ENCODE peak calls at places on chromosomes 16 and 17, in nine cellular contexts. D is MM.1S; F is tibial nerve; B is NCI-H460; C is aorta; Z is Caki2; E is Jurkat, Clone E6-1; P is naive thymus-derived CD4-positive, alpha-beta T cell; S is posterior vena cava. M is an unnamed sample.

GRCh38 chr17:59901604-59902003 is 8.7 kb downstream of the RPS6KB1 start:
- DNase-seq in Z (no peak), P (no peak), D (no peak), E (no peak), F (no peak), S (no peak), C (no peak), B (no peak), M (no peak)

GRCh38 chr17:76683921-76684745 is 26.6 kb downstream of the MXRA7 start:
- DNase-seq in C (no peak), D (no peak), E (no peak), F (no peak), B (no peak), S (no peak), P (no peak), Z (no peak), M (no peak)

GRCh38 chr17:45160505-45161287 is 979 bp upstream of the HEXIM2 start:
- DNase-seq in P (peak; percentile 65), S (peak; percentile 89), C (peak; percentile 80), E (no peak), Z (peak; percentile 67), D (peak; percentile 62), B (peak; percentile 51), F (peak; percentile 42), M (peak; percentile 24)

GRCh38 chr17:29148790-29149430 is 31.3 kb downstream of the MYO18A start:
- DNase-seq in D (peak; percentile 92), E (peak; percentile 83), B (peak; percentile 92), Z (peak; percentile 96), F (peak; percentile 89), S (peak; percentile 98), C (peak; percentile 97), P (peak; percentile 86), M (peak; percentile 89)

GRCh38 chr17:266701-267656 is 85.5 kb upstream of the DOC2B start:
- DNase-seq in P (no peak), C (peak; percentile 64), Z (no peak), S (peak; percentile 91), D (no peak), F (no peak), E (no peak), B (no peak), M (no peak)

GRCh38 chr17:43599835-43600234 is 53.7 kb upstream of the ETV4 start:
- DNase-seq in E (no peak), C (no peak), Z (peak; percentile 37), P (no peak), S (no peak), B (no peak), D (no peak), F (no peak), M (no peak)

GRCh38 chr17:32281011-32281451 is 15.4 kb downstream of the RHBDL3 start:
- DNase-seq in F (no peak), E (no peak), C (no peak), P (no peak), Z (no peak), S (no peak), B (no peak), D (no peak), M (no peak)

GRCh38 chr17:76379275-76379641 is 5.2 kb upstream of the SPHK1 start:
- DNase-seq in B (no peak), D (no peak), P (no peak), Z (no peak), F (no peak), C (no peak), E (no peak), S (no peak), M (no peak)

GRCh38 chr17:72516772-72517399 is 396.1 kb downstream of the SOX9 start:
- DNase-seq in S (no peak), B (no peak), D (no peak), P (no peak), F (peak; percentile 34), E (no peak), C (no peak), Z (peak; percentile 67), M (no peak)

GRCh38 chr16:86363836-86364618 is 146.3 kb upstream of the FOXF1 start:
- DNase-seq in Z (no peak), D (no peak), F (no peak), P (no peak), E (no peak), S (no peak), B (no peak), C (peak; percentile 70), M (no peak)

GRCh38 chr17:40422990-40423611 is 5.4 kb upstream of the TOP2A start:
- DNase-seq in Z (no peak), B (no peak), C (no peak), E (no peak), D (no peak), P (no peak), S (no peak), F (no peak), M (no peak)

GRCh38 chr17:1252203-1252608 is 18.0 kb upstream of the BHLHA9 start:
- DNase-seq in P (no peak), D (no peak), S (no peak), E (no peak), C (no peak), Z (no peak), B (no peak), F (no peak), M (no peak)

GRCh38 chr16:88487920-88488842 is 35.1 kb downstream of the ZFPM1 start:
- DNase-seq in F (no peak), P (no peak), D (no peak), S (no peak), Z (no peak), C (no peak), B (no peak), E (no peak), M (no peak)

GRCh38 chr17:4958102-4958501 is 7.2 kb downstream of the ENO3 start:
- DNase-seq in Z (no peak), P (no peak), C (no peak), B (no peak), E (no peak), F (no peak), S (no peak), D (no peak), M (no peak)

GRCh38 chr17:59840908-59841666 is 51.7 kb downstream of the TUBD1 start:
- DNase-seq in E (no peak), B (no peak), D (no peak), Z (peak; percentile 64), C (no peak), P (no peak), S (no peak), F (no peak), M (no peak)

GRCh38 chr17:44014133-44014436 is 678 bp downstream of the TMEM101 start:
- DNase-seq in P (no peak), C (peak; percentile 12), B (no peak), D (no peak), E (no peak), F (no peak), S (no peak), Z (no peak), M (no peak)

GRCh38 chr17:76597156-76598003 is 11.7 kb upstream of the ST6GALNAC2 start:
- DNase-seq in D (no peak), F (no peak), E (no peak), C (no peak), P (no peak), Z (no peak), B (no peak), S (peak; percentile 69), M (no peak)

GRCh38 chr16:69865701-69866100 is 85.4 kb upstream of the CLEC18A start:
- DNase-seq in S (no peak), D (no peak), C (no peak), E (no peak), B (no peak), P (no peak), F (no peak), Z (no peak), M (no peak)

GRCh38 chr17:34318474-34318873 is 761 bp upstream of the CCL8 start:
- DNase-seq in B (no peak), Z (no peak), F (no peak), P (no peak), C (no peak), E (peak; percentile 26), S (no peak), D (peak; percentile 41), M (no peak)

GRCh38 chr17:74822329-74823175 is 37.1 kb downstream of the GRIN2C start:
- DNase-seq in B (no peak), F (peak; percentile 46), Z (no peak), E (no peak), C (peak; percentile 64), S (no peak), D (no peak), P (no peak), M (no peak)

GRCh38 chr16:51900221-51900780 is 646.6 kb downstream of the TOX3 start:
- DNase-seq in Z (no peak), P (no peak), E (no peak), S (no peak), B (no peak), F (no peak), C (no peak), D (no peak), M (no peak)

GRCh38 chr16:47143329-47143676 is 442 bp downstream of the NETO2 start:
- DNase-seq in E (peak; percentile 59), F (no peak), P (peak; percentile 21), S (peak; percentile 82), C (peak; percentile 66), Z (peak; percentile 73), B (peak; percentile 74), D (peak; percentile 79), M (peak; percentile 38)

GRCh38 chr17:17823433-17824118 is 13.2 kb downstream of the SREBF1 start:
- DNase-seq in S (peak; percentile 94), Z (peak; percentile 77), D (peak; percentile 90), P (peak; percentile 81), B (peak; percentile 86), C (peak; percentile 89), E (peak; percentile 75), F (peak; percentile 77), M (peak; percentile 86)

GRCh38 chr16:67108489-67108888 is 1.3 kb upstream of the PHAF1 start:
- DNase-seq in D (no peak), P (no peak), F (no peak), E (no peak), S (no peak), B (no peak), C (no peak), Z (no peak), M (no peak)

GRCh38 chr17:13030459-13031305 is 12.9 kb upstream of the ELAC2 start:
- DNase-seq in Z (peak; percentile 26), P (peak; percentile 13), F (no peak), E (peak; percentile 53), C (no peak), B (peak; percentile 49), D (peak; percentile 41), S (no peak), M (no peak)

GRCh38 chr16:11524098-11524760 is 62.5 kb downstream of the LITAF start:
- DNase-seq in C (no peak), S (no peak), B (no peak), E (no peak), D (no peak), P (no peak), F (no peak), Z (no peak), M (no peak)

GRCh38 chr16:2043980-2044451 is 3.6 kb downstream of the NTHL1 start:
- DNase-seq in C (no peak), B (no peak), D (no peak), Z (no peak), P (no peak), E (no peak), S (no peak), F (no peak), M (no peak)

GRCh38 chr16:281660-282249 is 1.2 kb upstream of the PDIA2 start:
- DNase-seq in S (no peak), F (no peak), C (no peak), E (no peak), Z (no peak), B (no peak), P (no peak), D (no peak), M (no peak)